ENCODE peak calls at places on chromosomes 2 and 18, in five cellular contexts. U is K562, Q is HEK293T, Y is HepG2, P is SK-N-SH. A is an unnamed sample.

GRCh38 chr2:149617476-149617875 is 29.9 kb upstream of the MMADHC start:
- DNase-seq in U (no peak), Y (no peak), Q (no peak), P (no peak), A (no peak)

GRCh38 chr18:68766433-68766832 is 31.4 kb upstream of the CCDC102B start:
- DNase-seq in Y (no peak), U (no peak), P (no peak), Q (no peak), A (no peak)

GRCh38 chr2:197453914-197454398 is 604 bp downstream of the COQ10B start:
- DNase-seq in Q (peak), P (no peak), U (peak), Y (peak), A (peak)

GRCh38 chr2:34408100-34408499 is 809.0 kb upstream of the FAM98A start:
- DNase-seq in Q (no peak), Y (no peak), P (no peak), U (no peak), A (no peak)

GRCh38 chr2:188506843-188507242 is 215.2 kb downstream of the GULP1 start:
- DNase-seq in U (no peak), Q (no peak), Y (no peak), P (no peak), A (no peak)

GRCh38 chr2:206856474-206856873 is 82.8 kb upstream of the CPO start:
- DNase-seq in U (no peak), P (no peak), Y (no peak), Q (no peak), A (no peak)

GRCh38 chr2:201664334-201664733 is 21.0 kb upstream of the TMEM237 start:
- DNase-seq in Q (no peak), P (no peak), Y (no peak), U (no peak), A (no peak)

GRCh38 chr2:200787351-200788128 is 24.2 kb upstream of the BZW1 start:
- DNase-seq in P (no peak), U (no peak), Y (no peak), Q (peak), A (no peak)

GRCh38 chr2:158034198-158034831 is 67.4 kb upstream of the UPP2 start:
- DNase-seq in Y (peak), Q (peak), U (peak), P (peak), A (no peak)

GRCh38 chr2:104855174-104856085 is 1.5 kb downstream of the POU3F3 start:
- DNase-seq in Y (no peak), Q (no peak), P (peak), U (no peak), A (no peak)

GRCh38 chr2:150484461-150484931 is 3.0 kb downstream of the RND3 start:
- DNase-seq in U (no peak), Y (no peak), Q (no peak), P (peak), A (no peak)

GRCh38 chr2:64987001-64987962 is 1.9 kb upstream of the SLC1A4 start:
- DNase-seq in U (no peak), Y (peak), P (no peak), Q (no peak), A (peak)

GRCh38 chr18:3269241-3269640 is 7.3 kb downstream of the MYL12B start:
- DNase-seq in Y (no peak), P (no peak), U (no peak), Q (no peak), A (no peak)

GRCh38 chr2:41941831-41942230 is 106.0 kb upstream of the PKDCC start:
- DNase-seq in U (no peak), Q (no peak), Y (no peak), P (no peak), A (no peak)

GRCh38 chr2:207154556-207155179 is 11.1 kb downstream of the KLF7 start:
- DNase-seq in P (no peak), U (no peak), Q (no peak), Y (no peak), A (no peak)

GRCh38 chr2:63053889-63054725 is 3.5 kb downstream of the OTX1 start:
- DNase-seq in P (peak), Q (no peak), U (no peak), Y (no peak), A (no peak)

GRCh38 chr2:184692137-184692734 is 93.9 kb downstream of the ZNF804A start:
- DNase-seq in P (peak), U (no peak), Y (no peak), Q (no peak), A (no peak)

GRCh38 chr2:6881036-6881435 is 3.5 kb downstream of the RSAD2 start:
- DNase-seq in U (no peak), P (no peak), Y (no peak), Q (no peak), A (no peak)

GRCh38 chr2:95531254-95531771 is 46.8 kb upstream of the TRIM43B start:
- DNase-seq in U (no peak), P (no peak), Y (no peak), Q (no peak), A (no peak)

GRCh38 chr2:1208522-1208921 is 204.7 kb upstream of the TPO start:
- DNase-seq in P (no peak), Q (no peak), U (no peak), Y (no peak), A (no peak)
- TF ChIP-seq FOXM1 in P (no peak), Q (no peak), U (no peak), Y (no peak), A (no peak)

DNA sequence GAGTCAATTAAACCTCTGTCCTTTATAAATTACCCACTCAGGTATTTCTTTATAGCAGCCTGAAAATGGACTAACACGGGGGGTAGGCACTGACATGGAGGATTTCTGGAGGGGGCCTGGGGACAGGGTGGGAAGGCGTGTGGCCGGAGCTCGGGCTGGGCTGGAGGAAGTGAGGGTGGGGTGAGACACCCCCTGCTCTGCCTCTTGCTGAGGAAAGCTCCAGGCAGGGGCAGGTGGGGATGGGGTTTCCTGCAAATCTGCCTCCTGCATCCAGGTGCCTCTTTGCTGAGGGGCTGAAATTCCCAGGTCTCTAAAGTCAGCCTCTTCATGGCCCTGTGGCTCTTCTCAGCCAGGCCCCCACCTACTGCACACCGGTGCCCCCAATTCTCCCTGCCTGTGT is 25.7 kb upstream of the OTOS start:
- DNase-seq in U (no peak), P (no peak), Q (no peak), Y (no peak), A (no peak)
- TF ChIP-seq FOXM1 in U (no peak), P (no peak), Q (no peak), Y (no peak), A (no peak)

GRCh38 chr2:189541591-189541990 is 39.0 kb downstream of the SLC40A1 start:
- DNase-seq in U (no peak), Q (no peak), Y (no peak), P (no peak), A (no peak)

GRCh38 chr2:189548686-189549439 is 31.7 kb downstream of the SLC40A1 start:
- DNase-seq in P (no peak), U (peak), Y (peak), Q (no peak), A (no peak)

GRCh38 chr2:189542145-189542882 is 38.3 kb downstream of the SLC40A1 start:
- DNase-seq in U (no peak), P (no peak), Y (peak), Q (no peak), A (no peak)

GRCh38 chr2:189544638-189545037 is 35.9 kb downstream of the SLC40A1 start:
- DNase-seq in U (no peak), Y (no peak), Q (no peak), P (no peak), A (no peak)

GRCh38 chr2:189545424-189545823 is 35.2 kb downstream of the SLC40A1 start:
- DNase-seq in Q (no peak), P (no peak), U (no peak), Y (no peak), A (no peak)
- TF ChIP-seq FOXM1 in Q (no peak), P (no peak), U (no peak), Y (no peak), A (no peak)

GRCh38 chr2:146992057-146992456 is 852.8 kb upstream of the ACVR2A start:
- DNase-seq in Q (no peak), P (no peak), Y (no peak), U (no peak), A (no peak)

GRCh38 chr2:146992466-146992865 is 852.4 kb upstream of the ACVR2A start:
- DNase-seq in Q (no peak), U (no peak), Y (no peak), P (no peak), A (no peak)

GRCh38 chr2:146990311-146990781 is 854.5 kb upstream of the ACVR2A start:
- DNase-seq in Y (no peak), U (no peak), Q (no peak), P (no peak), A (no peak)

GRCh38 chr2:146987996-146988395 is 856.8 kb upstream of the ACVR2A start:
- DNase-seq in U (no peak), P (no peak), Y (no peak), Q (no peak), A (no peak)

DNA sequence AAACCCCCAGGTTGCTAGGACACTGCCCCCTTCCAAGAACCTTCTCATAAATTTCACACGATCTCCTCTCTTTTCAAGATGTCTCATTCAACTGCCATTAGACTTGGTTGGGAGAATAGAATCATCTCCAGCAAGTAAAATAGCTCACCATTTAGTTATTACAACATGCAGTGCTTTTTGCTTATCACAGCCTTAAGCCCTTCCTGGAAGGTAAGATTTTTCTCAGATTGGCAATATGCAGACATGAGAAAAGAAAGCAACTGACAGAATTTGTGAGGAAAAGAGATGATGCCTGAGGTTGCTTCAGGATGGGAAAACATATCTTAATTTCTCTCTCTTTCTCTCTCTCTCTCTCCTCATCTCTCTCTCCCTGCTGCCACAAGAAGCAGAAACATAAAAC is 855.1 kb upstream of the ACVR2A start:
- DNase-seq in P (no peak), Y (no peak), Q (no peak), U (no peak), A (no peak)
- TF ChIP-seq FOXM1 in P (no peak), Y (no peak), Q (no peak), U (no peak), A (no peak)

DNA sequence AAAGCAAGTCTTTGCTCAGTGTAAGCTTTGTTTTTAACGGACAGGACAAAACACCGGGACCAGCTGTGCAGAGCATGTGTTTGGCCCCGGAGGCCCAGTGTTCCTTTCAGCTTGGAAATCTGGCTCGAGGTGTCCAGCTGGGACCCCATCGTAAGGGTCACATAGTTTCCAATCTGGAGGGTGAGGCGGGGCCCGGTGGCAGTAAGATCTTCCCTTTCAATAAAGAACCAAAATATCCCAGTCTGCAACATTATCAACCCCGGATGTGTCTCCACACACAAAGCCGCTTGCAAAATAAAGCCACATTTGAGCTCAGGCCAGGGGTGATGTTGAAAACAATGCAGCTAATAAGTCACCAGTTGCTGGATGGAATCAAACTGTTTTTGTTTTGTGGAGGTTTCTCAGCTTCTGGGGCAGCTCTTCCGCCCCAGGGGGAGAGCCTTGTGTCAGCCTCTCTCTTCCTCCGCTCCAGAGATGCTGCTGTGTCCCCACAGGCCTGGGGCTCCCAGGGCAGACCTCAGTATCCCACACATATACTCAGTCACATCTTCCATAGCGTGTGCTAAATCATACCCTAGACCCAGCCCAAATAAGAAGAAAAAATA is 138.6 kb upstream of the GLI2 start:
- DNase-seq in U (no peak), Y (no peak), Q (no peak), P (no peak), A (no peak)
- TF ChIP-seq FOXM1 in U (no peak), Y (no peak), Q (no peak), P (no peak), A (no peak)

DNA sequence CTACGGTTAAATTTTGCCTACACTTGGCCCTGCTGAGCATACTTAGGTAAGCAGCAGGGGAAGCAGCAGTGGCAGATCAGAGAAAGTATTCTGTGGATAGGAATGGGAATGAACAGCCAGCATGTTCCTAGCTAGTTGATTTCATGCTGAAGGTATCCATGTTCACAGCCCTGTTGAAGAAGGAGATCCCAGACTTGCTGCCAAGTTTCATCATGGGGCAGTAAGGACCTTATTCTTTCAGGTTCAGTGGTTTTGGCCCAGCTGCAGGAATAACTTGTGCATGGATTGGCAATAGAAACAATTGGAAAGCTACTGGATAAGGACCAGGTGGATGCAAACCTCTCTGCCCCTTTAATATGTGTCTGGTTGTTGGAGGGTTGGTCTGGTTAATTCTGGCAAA is 98.2 kb upstream of the TMEM178A start:
- DNase-seq in Y (no peak), U (no peak), Q (no peak), P (no peak), A (no peak)
- TF ChIP-seq FOXM1 in Y (no peak), U (no peak), Q (no peak), P (no peak), A (no peak)

GRCh38 chr18:44599409-44599808 is 81.3 kb upstream of the SETBP1 start:
- DNase-seq in Q (no peak), Y (no peak), U (no peak), P (no peak), A (no peak)
- TF ChIP-seq FOXM1 in Q (no peak), Y (no peak), U (no peak), P (no peak), A (no peak)

GRCh38 chr2:173394575-173394974 is 39.9 kb downstream of the CDCA7 start:
- DNase-seq in U (no peak), Y (no peak), Q (no peak), P (no peak), A (no peak)
- TF ChIP-seq FOXM1 in U (no peak), Y (no peak), Q (no peak), P (no peak), A (no peak)

GRCh38 chr2:26086779-26087178 is 52.9 kb downstream of the RAB10 start:
- DNase-seq in Q (no peak), Y (no peak), P (no peak), U (no peak), A (no peak)

GRCh38 chr2:26086155-26086634 is 52.3 kb downstream of the RAB10 start:
- DNase-seq in P (no peak), Y (no peak), Q (no peak), U (no peak), A (peak)

GRCh38 chr2:26089337-26089736 is 55.5 kb downstream of the RAB10 start:
- DNase-seq in P (no peak), U (no peak), Y (no peak), Q (no peak), A (no peak)

DNA sequence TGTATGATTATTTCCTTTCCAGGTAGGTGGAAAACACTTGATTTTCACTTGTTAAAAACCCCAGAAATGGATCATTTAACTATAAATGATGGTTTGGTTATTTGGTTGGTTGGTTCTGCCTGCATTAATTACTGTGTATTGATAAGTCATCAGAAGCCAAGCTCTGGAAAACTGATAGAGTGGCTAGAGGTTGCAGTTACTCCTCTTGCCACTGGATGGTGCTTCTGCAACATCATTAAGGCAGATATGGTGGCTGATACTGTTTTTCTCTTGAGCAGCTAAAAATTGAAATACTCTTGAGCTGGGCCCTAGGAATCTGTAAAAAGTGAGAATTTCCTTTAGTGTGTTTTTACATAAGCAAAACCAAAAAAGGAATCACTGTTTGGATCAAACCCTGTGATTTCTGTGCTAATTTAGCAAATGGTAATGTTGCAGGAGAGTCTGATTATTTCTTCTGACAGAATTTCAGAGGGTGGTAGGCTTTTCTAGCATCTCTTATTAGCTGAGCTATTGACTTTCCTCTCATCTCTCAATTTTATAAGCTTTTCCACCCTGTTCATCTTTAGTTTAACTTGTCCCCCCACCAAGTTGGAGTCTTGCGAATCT is 54.3 kb downstream of the RAB10 start:
- DNase-seq in P (peak), U (peak), Q (peak), Y (peak), A (no peak)
- TF ChIP-seq FOXM1 in P (no peak), U (no peak), Q (no peak), Y (no peak), A (no peak)

GRCh38 chr18:63148449-63149199 is 170.9 kb downstream of the BCL2 start:
- DNase-seq in Y (no peak), P (no peak), U (no peak), Q (no peak), A (no peak)

GRCh38 chr18:63147973-63148372 is 171.6 kb downstream of the BCL2 start:
- DNase-seq in U (no peak), Q (no peak), P (no peak), Y (no peak), A (no peak)

GRCh38 chr18:63150326-63150725 is 169.2 kb downstream of the BCL2 start:
- DNase-seq in P (no peak), U (no peak), Q (no peak), Y (no peak), A (no peak)

GRCh38 chr18:63150942-63151421 is 168.6 kb downstream of the BCL2 start:
- DNase-seq in P (peak), U (no peak), Q (no peak), Y (no peak), A (no peak)

GRCh38 chr18:63149200-63149587 is 170.4 kb downstream of the BCL2 start:
- DNase-seq in Y (no peak), Q (no peak), P (no peak), U (no peak), A (no peak)
- TF ChIP-seq FOXM1 in Y (no peak), Q (no peak), P (no peak), U (no peak), A (no peak)

A was measured in GM12878.